ENCODE peak calls at places on chromosomes 7 and 10, in four cellular contexts. K is cardiac fibroblast, M is sigmoid colon, L is foreskin fibroblast. S is an unnamed sample.

GRCh38 chr7:897771-898376 is 21.5 kb downstream of the GET4 start:
- DNase-seq in K (peak), M (no peak), L (no peak), S (no peak)

GRCh38 chr7:35492451-35493175 is 202.3 kb downstream of the HERPUD2 start:
- DNase-seq in K (no peak), M (no peak), L (no peak), S (no peak)

GRCh38 chr10:50563906-50564305 is 59.9 kb downstream of the SGMS1 start:
- DNase-seq in K (no peak), M (no peak), L (no peak), S (no peak)

GRCh38 chr10:67839957-67840356 is 2.0 kb upstream of the DNAJC12 start:
- DNase-seq in K (no peak), M (no peak), L (no peak), S (no peak)

GRCh38 chr7:11831383-11831726 is 643 bp downstream of the THSD7A start:
- DNase-seq in K (peak), M (no peak), L (no peak), S (peak)

GRCh38 chr7:74633451-74633921 is 24.0 kb upstream of the GTF2I start:
- DNase-seq in K (no peak), M (no peak), L (no peak), S (no peak)

GRCh38 chr10:48636231-48636630 is 31.4 kb upstream of the ARHGAP22 start:
- DNase-seq in K (no peak), M (no peak), L (no peak), S (no peak)

GRCh38 chr7:36583318-36583717 is 141.0 kb downstream of the AOAH start:
- DNase-seq in K (no peak), M (no peak), L (no peak), S (peak)

GRCh38 chr10:126391162-126391880 is 3.0 kb upstream of the ADAM12 start:
- DNase-seq in K (peak), M (peak), L (peak), S (peak)

GRCh38 chr10:31623466-31623865 is 304.4 kb downstream of the ZEB1 start:
- DNase-seq in K (peak), M (peak), L (peak), S (peak)

GRCh38 chr10:78559514-78560392 is 509.0 kb upstream of the ZMIZ1 start:
- DNase-seq in K (no peak), M (no peak), L (no peak), S (no peak)

GRCh38 chr10:73110345-73110849 is at the start of gene NUDT13:
- DNase-seq in K (peak), M (peak), L (peak), S (peak)

GRCh38 chr7:141945356-141945755 is 1.4 kb downstream of the CLEC5A start:
- DNase-seq in K (no peak), M (no peak), L (no peak), S (no peak)

GRCh38 chr7:264541-265191 is 25.3 kb upstream of the FOXL3 start:
- DNase-seq in K (no peak), M (no peak), L (no peak), S (no peak)

GRCh38 chr7:117250245-117250644 is 72.6 kb downstream of the WNT2 start:
- DNase-seq in K (no peak), M (no peak), L (no peak), S (no peak)

GRCh38 chr7:15113752-15114151 is 211.2 kb upstream of the DGKB start:
- DNase-seq in K (no peak), M (no peak), L (peak), S (peak)

GRCh38 chr10:6040205-6040604 is 22.0 kb downstream of the IL2RA start:
- DNase-seq in K (no peak), M (no peak), L (no peak), S (no peak)

GRCh38 chr7:129858490-129858889 is 94.3 kb downstream of the UBE2H start:
- DNase-seq in K (no peak), M (no peak), L (no peak), S (no peak)

DNA sequence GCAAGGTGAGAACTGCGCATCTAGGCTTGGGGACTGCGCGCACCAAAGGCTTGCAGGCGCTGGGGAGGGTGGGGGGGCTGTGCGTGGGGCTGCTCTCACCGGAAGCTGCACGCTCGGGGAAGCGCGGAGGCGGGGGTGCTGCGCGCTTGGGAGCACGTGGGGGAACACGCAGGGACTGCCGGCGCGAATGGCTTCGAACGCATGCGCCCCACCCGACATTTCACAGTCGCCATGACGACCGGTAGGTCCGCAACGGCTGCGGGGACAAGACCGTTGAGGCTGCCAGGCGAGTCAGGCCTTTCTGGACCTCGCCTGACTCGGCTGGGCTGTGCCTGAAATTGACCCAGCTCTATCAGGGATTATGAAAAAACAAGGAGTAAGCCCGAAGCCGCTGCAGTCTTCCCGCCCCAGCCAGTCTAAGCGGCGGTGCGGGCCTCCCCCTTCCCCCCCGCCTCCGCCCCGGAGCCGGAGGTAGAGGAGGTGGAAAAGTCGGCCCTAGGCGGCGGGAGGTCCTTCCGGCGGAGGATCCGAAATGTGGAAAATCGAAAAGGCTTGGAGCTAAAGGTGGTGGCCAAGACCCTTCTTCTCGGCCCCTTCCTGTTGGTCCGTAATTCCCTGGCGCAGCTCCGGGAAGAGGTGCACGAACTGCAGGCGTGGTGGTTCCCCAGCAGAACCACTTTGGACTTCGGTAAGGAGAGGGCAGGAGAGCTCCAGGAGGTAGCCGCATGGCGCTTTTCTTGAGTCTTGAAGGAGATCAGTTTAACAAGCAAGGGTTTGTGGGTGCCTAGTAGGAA is 34.9 kb upstream of the STEAP1 start:
- DNase-seq in K (peak), M (peak), L (no peak), S (no peak)
- H3K4me3 ChIP-seq in K (peak), M (peak), L (peak), S (peak)

GRCh38 chr10:100344386-100344785 is 2.6 kb upstream of the SCD start:
- DNase-seq in K (no peak), M (no peak), L (no peak), S (no peak)

GRCh38 chr10:100347568-100348195 is 649 bp downstream of the SCD start:
- DNase-seq in K (no peak), M (no peak), L (no peak), S (no peak)

GRCh38 chr10:100346351-100346764 is 675 bp upstream of the SCD start:
- DNase-seq in K (peak), M (peak), L (peak), S (peak)

GRCh38 chr10:100346765-100347567 is at the start of gene SCD:
- DNase-seq in K (peak), M (peak), L (peak), S (peak)

GRCh38 chr10:100345570-100346330 is 1.3 kb upstream of the SCD start:
- DNase-seq in K (peak), M (no peak), L (peak), S (peak)
- H3K4me3 ChIP-seq in K (peak), M (peak), L (peak), S (peak)

GRCh38 chr10:75294031-75294437 is 58.3 kb upstream of the COMTD1 start:
- DNase-seq in K (no peak), M (peak), L (no peak), S (peak)
- H3K4me3 ChIP-seq in K (no peak), M (peak), L (no peak), S (no peak)

GRCh38 chr10:24448351-24449009 is 239.5 kb downstream of the KIAA1217 start:
- DNase-seq in K (no peak), M (no peak), L (no peak), S (no peak)

GRCh38 chr10:24449769-24450310 is 240.9 kb downstream of the KIAA1217 start:
- DNase-seq in K (no peak), M (no peak), L (no peak), S (no peak)

GRCh38 chr10:24446739-24447138 is 237.8 kb downstream of the KIAA1217 start:
- DNase-seq in K (peak), M (no peak), L (peak), S (peak)

GRCh38 chr10:24451325-24451820 is 242.4 kb downstream of the KIAA1217 start:
- DNase-seq in K (no peak), M (no peak), L (no peak), S (no peak)

DNA sequence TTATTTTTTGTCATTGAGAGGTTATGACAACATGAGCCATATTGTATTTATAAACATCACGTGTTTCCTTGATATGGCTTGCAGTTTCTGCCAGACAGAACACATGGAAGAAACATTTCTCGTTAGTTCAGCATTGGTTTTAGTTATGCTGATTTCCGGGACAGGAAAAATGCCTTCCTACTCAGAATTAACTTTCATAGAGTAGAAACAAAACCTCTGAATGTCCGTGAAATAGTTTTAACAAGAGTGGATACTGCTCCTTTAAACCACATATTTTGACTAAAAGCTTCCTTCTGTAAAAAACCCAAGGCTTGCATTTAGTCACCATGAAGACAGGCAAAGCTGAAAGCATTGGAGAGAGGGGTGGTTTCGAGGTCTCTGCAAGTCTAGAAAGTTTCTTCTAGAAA is 240.4 kb downstream of the KIAA1217 start:
- DNase-seq in K (peak), M (no peak), L (no peak), S (no peak)
- H3K4me3 ChIP-seq in K (peak), M (peak), L (peak), S (no peak)

GRCh38 chr7:55569269-55569663 is 3.0 kb downstream of the VOPP1 start:
- DNase-seq in K (no peak), M (no peak), L (no peak), S (no peak)

GRCh38 chr7:55570939-55571338 is 1.4 kb downstream of the VOPP1 start:
- DNase-seq in K (peak), M (no peak), L (peak), S (peak)

GRCh38 chr7:55571534-55572377 is 546 bp downstream of the VOPP1 start:
- DNase-seq in K (peak), M (peak), L (peak), S (peak)

GRCh38 chr7:55569797-55570196 is 2.5 kb downstream of the VOPP1 start:
- DNase-seq in K (no peak), M (no peak), L (no peak), S (no peak)

GRCh38 chr7:55570218-55570873 is 2.0 kb downstream of the VOPP1 start:
- DNase-seq in K (no peak), M (no peak), L (peak), S (peak)
- H3K4me3 ChIP-seq in K (peak), M (peak), L (peak), S (peak)

S was measured in fibroblast of the aortic adventitia.